ENCODE peak calls at places on chromosome 15, in five cellular contexts. One of them, this sample, is unnamed. For H3K4me1 and H3K9me3, the result is how much of the 10 kb centered on the place peaks cover.

GRCh38 chr15:35885870-35886269 is 339.9 kb upstream of the DPH6 start:
- DNase-seq in cardiac muscle cell: no peak
- DNase-seq in lower lobe of right lung: no peak
- DNase-seq in spleen: no peak
- DNase-seq in GM12878: no peak
- DNase-seq in this sample: no peak

GRCh38 chr15:89114974-89115373 is 26.7 kb downstream of the ABHD2 start:
- DNase-seq in lower lobe of right lung: no peak
- DNase-seq in cardiac muscle cell: peak
- DNase-seq in GM12878: no peak
- DNase-seq in spleen: no peak
- DNase-seq in this sample: no peak

GRCh38 chr15:35827156-35827555 is 281.2 kb upstream of the DPH6 start:
- DNase-seq in spleen: no peak
- DNase-seq in GM12878: no peak
- DNase-seq in lower lobe of right lung: no peak
- DNase-seq in cardiac muscle cell: no peak
- DNase-seq in this sample: no peak

GRCh38 chr15:83653639-83654378 is at the start of gene ADAMTSL3:
- DNase-seq in GM12878: no peak
- DNase-seq in spleen: no peak
- DNase-seq in cardiac muscle cell: peak
- DNase-seq in lower lobe of right lung: peak
- DNase-seq in this sample: peak

GRCh38 chr15:82830427-82831173 is 21.2 kb downstream of the WHAMM start:
- DNase-seq in GM12878: no peak
- DNase-seq in cardiac muscle cell: no peak
- DNase-seq in spleen: no peak
- DNase-seq in lower lobe of right lung: no peak
- DNase-seq in this sample: no peak

GRCh38 chr15:98139337-98139736 is 178.8 kb downstream of the ARRDC4 start:
- DNase-seq in lower lobe of right lung: no peak
- DNase-seq in GM12878: no peak
- DNase-seq in spleen: no peak
- DNase-seq in cardiac muscle cell: no peak
- DNase-seq in this sample: no peak

GRCh38 chr15:57646057-57646456 is 54.4 kb downstream of the MYZAP start:
- DNase-seq in spleen: no peak
- DNase-seq in cardiac muscle cell: no peak
- DNase-seq in lower lobe of right lung: no peak
- DNase-seq in GM12878: no peak
- DNase-seq in this sample: no peak

GRCh38 chr15:73915085-73915484 is 11.2 kb upstream of the LOXL1 start:
- DNase-seq in GM12878: no peak
- DNase-seq in lower lobe of right lung: no peak
- DNase-seq in spleen: no peak
- DNase-seq in cardiac muscle cell: no peak
- DNase-seq in this sample: no peak

GRCh38 chr15:58475573-58476524 is 44.1 kb downstream of the LIPC start:
- DNase-seq in spleen: no peak
- DNase-seq in cardiac muscle cell: no peak
- DNase-seq in lower lobe of right lung: no peak
- DNase-seq in GM12878: no peak
- DNase-seq in this sample: peak

GRCh38 chr15:83208357-83208661 is 686 bp upstream of the HDGFL3 start:
- DNase-seq in cardiac muscle cell: no peak
- DNase-seq in spleen: no peak
- DNase-seq in lower lobe of right lung: no peak
- DNase-seq in GM12878: no peak
- DNase-seq in this sample: no peak

GRCh38 chr15:35886765-35887164 is 340.8 kb upstream of the DPH6 start:
- DNase-seq in cardiac muscle cell: no peak
- DNase-seq in lower lobe of right lung: no peak
- DNase-seq in GM12878: no peak
- DNase-seq in spleen: no peak
- DNase-seq in this sample: no peak

GRCh38 chr15:70140543-70141375 is 43.0 kb upstream of the TLE3 start:
- DNase-seq in cardiac muscle cell: no peak
- DNase-seq in GM12878: no peak
- DNase-seq in lower lobe of right lung: peak
- DNase-seq in spleen: no peak
- DNase-seq in this sample: no peak

DNA sequence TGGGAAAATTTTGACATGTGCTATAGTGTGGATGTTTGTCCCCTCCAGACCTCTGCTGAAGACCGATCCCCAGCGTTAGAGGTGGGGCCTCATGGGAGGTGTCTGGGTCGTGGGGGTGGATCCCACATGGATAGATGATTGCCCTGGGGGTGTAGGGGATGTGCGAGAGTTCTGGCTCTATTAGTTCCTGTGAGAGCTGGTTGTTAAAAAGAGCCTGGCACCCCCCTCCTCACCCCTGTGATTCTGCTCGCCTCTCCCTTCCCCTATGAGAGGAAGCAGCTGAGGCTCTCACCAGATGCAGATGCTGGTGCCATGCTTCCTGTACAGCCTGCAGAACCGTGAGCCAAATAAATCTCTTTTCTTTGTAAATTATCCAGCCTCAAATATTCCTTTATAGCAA is 67.4 kb downstream of the ATP10A start:
- DNase-seq in spleen: no peak
- DNase-seq in lower lobe of right lung: no peak
- DNase-seq in GM12878: no peak
- DNase-seq in cardiac muscle cell: no peak
- DNase-seq in this sample: no peak
- H3K4me1 ChIP-seq in spleen: under half
- H3K4me1 ChIP-seq in lower lobe of right lung: under half
- H3K4me1 ChIP-seq in GM12878: under half
- H3K4me1 ChIP-seq in cardiac muscle cell: under half
- H3K4me1 ChIP-seq in this sample: under half

GRCh38 chr15:101308604-101309435 is 13.8 kb upstream of the SNRPA1 start:
- DNase-seq in spleen: peak
- DNase-seq in cardiac muscle cell: no peak
- DNase-seq in GM12878: no peak
- DNase-seq in lower lobe of right lung: peak
- DNase-seq in this sample: peak
- H3K27ac ChIP-seq in spleen: no peak
- H3K27ac ChIP-seq in cardiac muscle cell: no peak
- H3K27ac ChIP-seq in GM12878: no peak
- H3K27ac ChIP-seq in lower lobe of right lung: no peak
- H3K27ac ChIP-seq in this sample: no peak

DNA sequence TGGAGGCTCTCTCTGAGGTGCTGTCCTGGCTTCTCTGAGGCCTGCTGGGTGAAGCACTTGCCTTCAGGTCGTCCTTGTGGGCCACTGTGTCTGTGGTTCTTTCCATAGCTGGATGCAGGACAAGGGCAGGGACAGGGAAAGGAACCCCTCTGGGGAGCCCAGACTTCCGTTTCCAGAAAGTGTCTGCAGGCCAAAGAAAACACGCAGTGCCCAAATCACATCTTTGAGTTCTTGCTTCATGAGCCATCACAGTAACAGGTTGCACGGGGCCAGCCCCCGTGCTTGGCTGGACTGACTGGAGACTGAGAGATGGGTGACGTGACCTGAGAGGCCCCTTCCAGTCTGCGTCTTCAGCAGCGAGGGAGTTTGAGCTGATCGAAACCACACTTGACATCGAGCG is 115.8 kb downstream of the GABRG3 start:
- DNase-seq in lower lobe of right lung: no peak
- DNase-seq in spleen: no peak
- DNase-seq in GM12878: no peak
- DNase-seq in cardiac muscle cell: no peak
- DNase-seq in this sample: peak
- H3K9me3 ChIP-seq in lower lobe of right lung: under half
- H3K9me3 ChIP-seq in spleen: under half
- H3K9me3 ChIP-seq in GM12878: under half
- H3K9me3 ChIP-seq in cardiac muscle cell: under half
- H3K9me3 ChIP-seq in this sample: under half

GRCh38 chr15:49296258-49296657 is 126.2 kb downstream of the GALK2 start:
- DNase-seq in spleen: no peak
- DNase-seq in GM12878: no peak
- DNase-seq in lower lobe of right lung: no peak
- DNase-seq in cardiac muscle cell: no peak
- DNase-seq in this sample: no peak

GRCh38 chr15:49301562-49301961 is 121.5 kb upstream of the FGF7 start:
- DNase-seq in GM12878: no peak
- DNase-seq in spleen: no peak
- DNase-seq in cardiac muscle cell: no peak
- DNase-seq in lower lobe of right lung: no peak
- DNase-seq in this sample: no peak

GRCh38 chr15:49300856-49301255 is 122.2 kb upstream of the FGF7 start:
- DNase-seq in spleen: no peak
- DNase-seq in lower lobe of right lung: no peak
- DNase-seq in cardiac muscle cell: no peak
- DNase-seq in GM12878: no peak
- DNase-seq in this sample: no peak

GRCh38 chr15:49293941-49294340 is 123.9 kb downstream of the GALK2 start:
- DNase-seq in cardiac muscle cell: no peak
- DNase-seq in spleen: no peak
- DNase-seq in lower lobe of right lung: no peak
- DNase-seq in GM12878: no peak
- DNase-seq in this sample: no peak

DNA sequence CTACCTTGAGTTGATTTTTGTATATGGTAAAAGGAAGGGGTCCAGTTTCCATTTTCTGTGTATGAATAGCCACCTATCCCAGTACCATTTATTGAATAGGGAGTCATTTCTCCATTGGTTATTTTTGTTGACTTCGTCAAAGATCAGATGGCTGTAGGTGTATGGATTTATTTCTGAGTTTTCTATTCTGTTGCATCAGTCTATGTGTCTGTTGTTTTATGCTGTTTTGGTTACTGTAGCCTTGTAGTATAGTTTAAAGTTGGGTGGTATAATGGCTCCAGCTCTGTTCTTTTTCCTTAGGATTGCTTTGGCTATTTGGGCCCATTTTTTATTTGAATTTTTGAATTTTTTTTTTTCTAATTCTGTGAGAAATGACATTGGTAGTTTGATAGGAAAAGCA is 125.5 kb upstream of the FGF7 start:
- DNase-seq in lower lobe of right lung: no peak
- DNase-seq in spleen: no peak
- DNase-seq in GM12878: no peak
- DNase-seq in cardiac muscle cell: no peak
- DNase-seq in this sample: no peak
- H3K4me1 ChIP-seq in lower lobe of right lung: under half
- H3K4me1 ChIP-seq in spleen: under half
- H3K4me1 ChIP-seq in GM12878: under half
- H3K4me1 ChIP-seq in cardiac muscle cell: under half
- H3K4me1 ChIP-seq in this sample: under half

GRCh38 chr15:75449585-75450306 is 1.7 kb downstream of the SIN3A start:
- DNase-seq in cardiac muscle cell: no peak
- DNase-seq in GM12878: no peak
- DNase-seq in lower lobe of right lung: no peak
- DNase-seq in spleen: peak
- DNase-seq in this sample: no peak
- H3K27ac ChIP-seq in cardiac muscle cell: peak
- H3K27ac ChIP-seq in GM12878: peak
- H3K27ac ChIP-seq in lower lobe of right lung: peak
- H3K27ac ChIP-seq in spleen: peak
- H3K27ac ChIP-seq in this sample: peak

DNA sequence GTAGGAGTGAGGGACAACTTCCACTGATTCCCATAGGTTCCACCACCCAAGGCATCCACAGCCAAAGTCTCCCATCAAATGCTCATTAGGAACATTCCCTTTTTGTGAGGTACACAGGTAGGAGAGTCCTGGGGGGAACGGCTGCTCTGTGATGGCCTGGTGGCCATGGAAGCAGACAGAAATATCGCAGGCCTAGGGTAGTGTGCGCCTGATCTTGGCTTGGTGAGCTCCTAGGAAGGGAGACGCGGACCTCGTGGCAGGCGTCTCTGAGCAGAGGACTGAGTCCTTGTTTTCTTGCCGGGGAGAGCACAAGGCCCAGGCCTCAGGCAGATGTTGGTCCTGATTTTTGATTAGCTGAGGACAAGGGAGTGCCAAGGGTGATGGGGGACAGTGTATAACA is 99.5 kb downstream of the SNRPN start:
- DNase-seq in cardiac muscle cell: no peak
- DNase-seq in GM12878: no peak
- DNase-seq in lower lobe of right lung: no peak
- DNase-seq in spleen: peak
- DNase-seq in this sample: no peak
- H3K9me3 ChIP-seq in cardiac muscle cell: under half
- H3K9me3 ChIP-seq in GM12878: half or more
- H3K9me3 ChIP-seq in lower lobe of right lung: half or more
- H3K9me3 ChIP-seq in spleen: half or more
- H3K9me3 ChIP-seq in this sample: half or more

GRCh38 chr15:68596691-68597090 is 17.9 kb downstream of the CORO2B start:
- DNase-seq in spleen: peak
- DNase-seq in cardiac muscle cell: no peak
- DNase-seq in lower lobe of right lung: peak
- DNase-seq in GM12878: no peak
- DNase-seq in this sample: no peak
- H3K4me1 ChIP-seq in spleen: half or more
- H3K4me1 ChIP-seq in cardiac muscle cell: under half
- H3K4me1 ChIP-seq in lower lobe of right lung: under half
- H3K4me1 ChIP-seq in GM12878: under half
- H3K4me1 ChIP-seq in this sample: under half

DNA sequence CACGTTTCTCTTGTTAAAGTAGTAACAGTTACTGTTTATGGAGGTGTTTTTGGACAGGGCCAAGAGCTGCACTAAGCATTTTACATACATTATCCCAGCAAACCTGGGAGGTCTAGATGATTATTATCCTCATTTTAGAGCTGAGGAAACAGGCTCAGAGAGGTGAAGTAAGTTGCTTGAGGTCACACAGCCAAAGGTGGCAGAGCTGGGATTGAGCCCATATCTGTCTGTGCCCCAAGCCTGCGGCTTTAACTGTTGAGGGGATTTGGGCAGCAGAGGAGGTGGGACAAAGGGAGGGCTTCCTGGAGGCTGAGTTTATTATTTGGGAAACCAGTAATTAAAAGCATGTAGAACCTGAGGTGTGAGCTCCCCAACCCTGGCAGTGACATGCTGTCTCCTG is 9.2 kb downstream of the SMAD6 start:
- DNase-seq in cardiac muscle cell: no peak
- DNase-seq in GM12878: no peak
- DNase-seq in lower lobe of right lung: no peak
- DNase-seq in spleen: no peak
- DNase-seq in this sample: no peak
- H3K27ac ChIP-seq in cardiac muscle cell: peak
- H3K27ac ChIP-seq in GM12878: no peak
- H3K27ac ChIP-seq in lower lobe of right lung: no peak
- H3K27ac ChIP-seq in spleen: no peak
- H3K27ac ChIP-seq in this sample: no peak

This sample was measured in right cardiac atrium.